ENCODE peak calls at places on chromosomes 12 and 14, in ten cellular contexts. One of them, this sample, is unnamed.

GRCh38 chr12:45674583-45674982 is 54.9 kb upstream of the ARID2 start:
- DNase-seq in PC-3: peak; percentile 98
- DNase-seq in epithelial cell of prostate: peak; percentile 8
- DNase-seq in AG04450: peak; percentile 76
- DNase-seq in HL-60: no peak
- DNase-seq in CD4-positive, alpha-beta T cell: no peak
- DNase-seq in substantia nigra: no peak
- DNase-seq in esophagus squamous epithelium: no peak
- DNase-seq in A673: peak; percentile 71
- DNase-seq in brain microvascular endothelial cell: peak; percentile 95
- DNase-seq in this sample: no peak

GRCh38 chr14:59507063-59507751 is 22.9 kb downstream of the JKAMP start:
- DNase-seq in esophagus squamous epithelium: no peak
- DNase-seq in brain microvascular endothelial cell: peak; percentile 64
- DNase-seq in AG04450: peak; percentile 26
- DNase-seq in substantia nigra: peak; percentile 11
- DNase-seq in PC-3: peak; percentile 95
- DNase-seq in HL-60: peak; percentile 68
- DNase-seq in epithelial cell of prostate: no peak
- DNase-seq in CD4-positive, alpha-beta T cell: peak; percentile 42
- DNase-seq in A673: peak; percentile 80
- DNase-seq in this sample: peak; percentile 34

GRCh38 chr14:73747386-73748211 is 33.4 kb upstream of the PNMA1 start:
- DNase-seq in HL-60: no peak
- DNase-seq in A673: no peak
- DNase-seq in substantia nigra: no peak
- DNase-seq in esophagus squamous epithelium: no peak
- DNase-seq in epithelial cell of prostate: no peak
- DNase-seq in AG04450: no peak
- DNase-seq in brain microvascular endothelial cell: no peak
- DNase-seq in CD4-positive, alpha-beta T cell: no peak
- DNase-seq in PC-3: no peak
- DNase-seq in this sample: no peak

GRCh38 chr12:6167327-6168280 is 32.6 kb upstream of the CD9 start:
- DNase-seq in HL-60: peak; percentile 82
- DNase-seq in AG04450: peak; percentile 78
- DNase-seq in CD4-positive, alpha-beta T cell: no peak
- DNase-seq in substantia nigra: no peak
- DNase-seq in epithelial cell of prostate: peak; percentile 51
- DNase-seq in PC-3: peak; percentile 88
- DNase-seq in A673: no peak
- DNase-seq in esophagus squamous epithelium: no peak
- DNase-seq in brain microvascular endothelial cell: peak; percentile 99
- DNase-seq in this sample: peak; percentile 54

GRCh38 chr12:54028324-54029201 is at the start of gene HOXC6:
- DNase-seq in HL-60: no peak
- DNase-seq in esophagus squamous epithelium: no peak
- DNase-seq in PC-3: peak; percentile 56
- DNase-seq in A673: no peak
- DNase-seq in AG04450: no peak
- DNase-seq in brain microvascular endothelial cell: no peak
- DNase-seq in CD4-positive, alpha-beta T cell: no peak
- DNase-seq in substantia nigra: no peak
- DNase-seq in epithelial cell of prostate: no peak
- DNase-seq in this sample: peak; percentile 74

GRCh38 chr12:69150083-69150795 is 89.1 kb upstream of the CPSF6 start:
- DNase-seq in AG04450: no peak
- DNase-seq in brain microvascular endothelial cell: no peak
- DNase-seq in epithelial cell of prostate: no peak
- DNase-seq in HL-60: no peak
- DNase-seq in PC-3: no peak
- DNase-seq in esophagus squamous epithelium: no peak
- DNase-seq in substantia nigra: no peak
- DNase-seq in A673: no peak
- DNase-seq in CD4-positive, alpha-beta T cell: no peak
- DNase-seq in this sample: no peak

GRCh38 chr12:89529738-89530137 is 3.9 kb upstream of the POC1B start:
- DNase-seq in A673: peak; percentile 76
- DNase-seq in HL-60: peak; percentile 32
- DNase-seq in PC-3: peak; percentile 74
- DNase-seq in CD4-positive, alpha-beta T cell: no peak
- DNase-seq in brain microvascular endothelial cell: peak; percentile 18
- DNase-seq in esophagus squamous epithelium: no peak
- DNase-seq in AG04450: no peak
- DNase-seq in epithelial cell of prostate: no peak
- DNase-seq in substantia nigra: no peak
- DNase-seq in this sample: no peak

GRCh38 chr14:51203881-51204280 is 36.2 kb upstream of the TMX1 start:
- DNase-seq in A673: no peak
- DNase-seq in epithelial cell of prostate: no peak
- DNase-seq in HL-60: no peak
- DNase-seq in esophagus squamous epithelium: no peak
- DNase-seq in CD4-positive, alpha-beta T cell: no peak
- DNase-seq in PC-3: no peak
- DNase-seq in substantia nigra: no peak
- DNase-seq in AG04450: no peak
- DNase-seq in brain microvascular endothelial cell: no peak
- DNase-seq in this sample: no peak

GRCh38 chr14:78164226-78164853 is 5.8 kb upstream of the NRXN3 start:
- DNase-seq in AG04450: no peak
- DNase-seq in epithelial cell of prostate: no peak
- DNase-seq in CD4-positive, alpha-beta T cell: no peak
- DNase-seq in HL-60: peak; percentile 4
- DNase-seq in substantia nigra: no peak
- DNase-seq in brain microvascular endothelial cell: no peak
- DNase-seq in A673: peak; percentile 34
- DNase-seq in PC-3: peak; percentile 24
- DNase-seq in esophagus squamous epithelium: no peak
- DNase-seq in this sample: no peak

GRCh38 chr12:103773109-103773905 is 67.7 kb downstream of the NT5DC3 start:
- DNase-seq in CD4-positive, alpha-beta T cell: no peak
- DNase-seq in brain microvascular endothelial cell: no peak
- DNase-seq in A673: no peak
- DNase-seq in AG04450: no peak
- DNase-seq in esophagus squamous epithelium: no peak
- DNase-seq in HL-60: no peak
- DNase-seq in substantia nigra: no peak
- DNase-seq in PC-3: no peak
- DNase-seq in epithelial cell of prostate: no peak
- DNase-seq in this sample: no peak

DNA sequence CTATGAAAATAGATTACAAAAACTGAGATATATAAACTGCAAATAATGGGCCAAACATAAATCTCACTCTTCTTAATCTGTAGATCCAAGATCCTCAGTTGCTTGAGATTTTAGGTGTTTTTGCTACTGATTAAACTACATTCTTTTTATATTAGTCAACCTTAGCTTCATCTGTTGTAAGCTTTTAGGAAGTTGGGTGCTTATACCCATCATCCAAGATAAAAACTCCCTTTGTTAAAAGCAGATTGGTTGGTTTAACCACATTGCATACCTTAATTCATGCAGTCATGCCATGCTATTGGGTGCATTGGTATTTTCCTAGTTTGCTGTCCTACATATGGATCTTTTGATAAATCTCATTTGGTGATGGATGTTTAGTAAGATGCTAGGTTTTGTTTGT is 46.2 kb upstream of the DIP2B start:
- DNase-seq in PC-3: peak; percentile 48
- DNase-seq in AG04450: no peak
- DNase-seq in epithelial cell of prostate: no peak
- DNase-seq in CD4-positive, alpha-beta T cell: no peak
- DNase-seq in esophagus squamous epithelium: no peak
- DNase-seq in HL-60: no peak
- DNase-seq in A673: no peak
- DNase-seq in brain microvascular endothelial cell: no peak
- DNase-seq in substantia nigra: no peak
- DNase-seq in this sample: no peak
- H3K27ac ChIP-seq in PC-3: no peak overlapping the region
- H3K27ac ChIP-seq in AG04450: no peak overlapping the region
- H3K27ac ChIP-seq in epithelial cell of prostate: peak overlapping the region; percentile 3
- H3K27ac ChIP-seq in CD4-positive, alpha-beta T cell: no peak overlapping the region
- H3K27ac ChIP-seq in esophagus squamous epithelium: no peak overlapping the region
- H3K27ac ChIP-seq in HL-60: no peak overlapping the region
- H3K27ac ChIP-seq in A673: no peak overlapping the region
- H3K27ac ChIP-seq in brain microvascular endothelial cell: no peak overlapping the region
- H3K27ac ChIP-seq in substantia nigra: no peak overlapping the region
- H3K27ac ChIP-seq in this sample: no peak overlapping the region

DNA sequence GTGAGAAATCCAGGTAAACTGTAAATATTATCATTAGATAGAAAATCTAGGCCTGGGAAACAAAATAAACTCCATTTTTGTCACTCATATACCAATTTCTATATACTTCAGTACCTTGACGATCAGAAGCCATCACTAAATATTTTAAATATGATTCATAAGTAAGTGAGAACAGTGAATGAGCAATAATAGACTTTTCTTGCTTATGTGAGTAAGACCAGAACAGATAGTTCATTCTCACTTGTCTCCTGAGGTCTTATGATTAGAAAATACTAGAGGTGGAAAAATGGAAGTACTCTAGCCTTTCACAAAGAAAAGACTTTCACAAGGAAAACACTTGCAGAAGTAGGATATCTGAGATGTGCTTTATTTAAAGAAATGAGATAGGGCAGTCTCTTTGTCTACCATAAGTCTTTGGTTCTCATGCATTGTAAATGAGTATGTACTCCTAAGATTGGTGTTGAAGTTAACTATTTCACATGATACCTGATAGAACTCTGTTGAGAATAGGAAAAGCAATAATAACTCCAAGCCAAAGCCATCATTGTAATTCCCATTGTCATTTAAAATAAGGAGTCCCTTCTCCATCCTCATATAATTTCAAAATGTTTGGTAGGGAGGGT is 10.1 kb upstream of the SMCO3 start:
- DNase-seq in A673: no peak
- DNase-seq in AG04450: no peak
- DNase-seq in substantia nigra: no peak
- DNase-seq in brain microvascular endothelial cell: no peak
- DNase-seq in CD4-positive, alpha-beta T cell: no peak
- DNase-seq in HL-60: no peak
- DNase-seq in PC-3: no peak
- DNase-seq in esophagus squamous epithelium: no peak
- DNase-seq in epithelial cell of prostate: no peak
- DNase-seq in this sample: no peak
- H3K27ac ChIP-seq in A673: no peak overlapping the region
- H3K27ac ChIP-seq in AG04450: no peak overlapping the region
- H3K27ac ChIP-seq in substantia nigra: no peak overlapping the region
- H3K27ac ChIP-seq in brain microvascular endothelial cell: no peak overlapping the region
- H3K27ac ChIP-seq in CD4-positive, alpha-beta T cell: no peak overlapping the region
- H3K27ac ChIP-seq in HL-60: no peak overlapping the region
- H3K27ac ChIP-seq in PC-3: no peak overlapping the region
- H3K27ac ChIP-seq in esophagus squamous epithelium: no peak overlapping the region
- H3K27ac ChIP-seq in epithelial cell of prostate: peak overlapping the region; percentile 17
- H3K27ac ChIP-seq in this sample: no peak overlapping the region

GRCh38 chr12:47742253-47742825 is 16.3 kb downstream of the RAPGEF3 start:
- DNase-seq in PC-3: peak; percentile 76
- DNase-seq in substantia nigra: no peak
- DNase-seq in A673: no peak
- DNase-seq in esophagus squamous epithelium: no peak
- DNase-seq in HL-60: peak; percentile 62
- DNase-seq in brain microvascular endothelial cell: no peak
- DNase-seq in AG04450: no peak
- DNase-seq in CD4-positive, alpha-beta T cell: peak; percentile 57
- DNase-seq in epithelial cell of prostate: no peak
- DNase-seq in this sample: no peak

GRCh38 chr12:47739959-47740358 is 14.7 kb upstream of the ENDOU start:
- DNase-seq in CD4-positive, alpha-beta T cell: no peak
- DNase-seq in esophagus squamous epithelium: no peak
- DNase-seq in substantia nigra: no peak
- DNase-seq in epithelial cell of prostate: no peak
- DNase-seq in PC-3: no peak
- DNase-seq in HL-60: no peak
- DNase-seq in brain microvascular endothelial cell: no peak
- DNase-seq in A673: no peak
- DNase-seq in AG04450: no peak
- DNase-seq in this sample: no peak

GRCh38 chr12:47741340-47741703 is 16.0 kb upstream of the ENDOU start:
- DNase-seq in substantia nigra: peak; percentile 92
- DNase-seq in CD4-positive, alpha-beta T cell: peak; percentile 79
- DNase-seq in brain microvascular endothelial cell: no peak
- DNase-seq in PC-3: peak; percentile 72
- DNase-seq in esophagus squamous epithelium: no peak
- DNase-seq in HL-60: peak; percentile 96
- DNase-seq in epithelial cell of prostate: no peak
- DNase-seq in A673: peak; percentile 97
- DNase-seq in AG04450: no peak
- DNase-seq in this sample: peak; percentile 65

GRCh38 chr12:47739297-47739696 is 14.0 kb upstream of the ENDOU start:
- DNase-seq in brain microvascular endothelial cell: no peak
- DNase-seq in PC-3: no peak
- DNase-seq in CD4-positive, alpha-beta T cell: no peak
- DNase-seq in AG04450: no peak
- DNase-seq in epithelial cell of prostate: no peak
- DNase-seq in substantia nigra: no peak
- DNase-seq in esophagus squamous epithelium: no peak
- DNase-seq in A673: no peak
- DNase-seq in HL-60: no peak
- DNase-seq in this sample: no peak

DNA sequence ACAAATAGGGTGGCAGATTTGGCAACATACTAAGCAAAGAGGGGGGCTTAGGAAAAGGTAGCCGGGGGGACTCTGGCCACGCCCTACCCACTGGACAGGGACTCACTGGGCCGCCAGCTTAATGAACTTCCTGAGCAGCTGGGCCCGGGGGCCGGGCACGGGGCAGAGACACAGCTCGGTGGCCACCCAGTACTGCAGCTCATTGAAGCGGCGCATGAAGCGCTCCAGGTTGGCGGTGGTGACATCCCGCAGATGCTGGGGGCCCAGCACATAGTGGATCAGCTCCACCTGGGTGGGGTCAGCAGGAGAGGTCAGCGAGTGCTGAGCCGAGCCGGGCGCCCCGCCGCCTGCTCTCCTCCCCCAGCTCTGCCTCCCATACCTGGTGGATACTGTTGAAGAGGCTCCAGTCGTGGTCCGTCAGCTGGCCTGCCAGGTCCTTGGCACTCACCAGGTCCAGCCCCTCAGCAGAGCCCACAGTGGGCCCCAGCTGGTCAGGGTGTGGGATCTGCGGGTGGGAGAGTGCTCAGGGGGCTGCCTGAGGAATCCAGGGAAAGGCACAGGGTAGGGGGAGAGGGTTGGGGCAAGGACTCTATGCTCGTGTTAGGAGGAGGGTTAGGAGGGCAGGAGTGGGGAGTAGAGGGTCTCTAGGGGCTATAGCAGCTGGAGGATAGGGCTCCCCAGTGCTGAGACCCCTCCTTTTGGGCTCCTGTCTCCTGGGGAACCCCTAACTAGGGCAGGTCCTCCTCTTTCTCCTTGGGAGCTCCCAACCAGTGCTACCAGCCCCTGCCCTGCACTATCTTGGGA is 15.4 kb upstream of the ENDOU start:
- DNase-seq in PC-3: no peak
- DNase-seq in AG04450: no peak
- DNase-seq in substantia nigra: no peak
- DNase-seq in esophagus squamous epithelium: no peak
- DNase-seq in epithelial cell of prostate: no peak
- DNase-seq in CD4-positive, alpha-beta T cell: no peak
- DNase-seq in A673: no peak
- DNase-seq in brain microvascular endothelial cell: no peak
- DNase-seq in HL-60: no peak
- DNase-seq in this sample: no peak
- H3K27ac ChIP-seq in PC-3: no peak overlapping the region
- H3K27ac ChIP-seq in AG04450: no peak overlapping the region
- H3K27ac ChIP-seq in substantia nigra: peak overlapping the region; percentile 95
- H3K27ac ChIP-seq in esophagus squamous epithelium: peak overlapping the region; percentile 54
- H3K27ac ChIP-seq in epithelial cell of prostate: no peak overlapping the region
- H3K27ac ChIP-seq in CD4-positive, alpha-beta T cell: no peak overlapping the region
- H3K27ac ChIP-seq in A673: peak overlapping the region; percentile 93
- H3K27ac ChIP-seq in brain microvascular endothelial cell: no peak overlapping the region
- H3K27ac ChIP-seq in HL-60: no peak overlapping the region
- H3K27ac ChIP-seq in this sample: peak overlapping the region; percentile 64

GRCh38 chr14:33573296-33573695 is 377.6 kb downstream of the EGLN3 start:
- DNase-seq in esophagus squamous epithelium: no peak
- DNase-seq in epithelial cell of prostate: no peak
- DNase-seq in AG04450: no peak
- DNase-seq in HL-60: no peak
- DNase-seq in A673: no peak
- DNase-seq in PC-3: no peak
- DNase-seq in brain microvascular endothelial cell: no peak
- DNase-seq in CD4-positive, alpha-beta T cell: no peak
- DNase-seq in substantia nigra: no peak
- DNase-seq in this sample: no peak
- H3K27ac ChIP-seq in esophagus squamous epithelium: no peak overlapping the region
- H3K27ac ChIP-seq in epithelial cell of prostate: no peak overlapping the region
- H3K27ac ChIP-seq in AG04450: no peak overlapping the region
- H3K27ac ChIP-seq in HL-60: no peak overlapping the region
- H3K27ac ChIP-seq in A673: no peak overlapping the region
- H3K27ac ChIP-seq in PC-3: no peak overlapping the region
- H3K27ac ChIP-seq in brain microvascular endothelial cell: no peak overlapping the region
- H3K27ac ChIP-seq in CD4-positive, alpha-beta T cell: no peak overlapping the region
- H3K27ac ChIP-seq in substantia nigra: no peak overlapping the region
- H3K27ac ChIP-seq in this sample: no peak overlapping the region

This sample was measured in gastrocnemius medialis.